ENCODE peak calls at places on chromosomes 3 and 15, in six cellular contexts. Y is HS-27A, S is GM23248, W is EH, U is mesothelial cell of epicardium, H is C1 segment of cervical spinal cord. C is an unnamed sample.

GRCh38 chr3:94115482-94115881 is 52.6 kb downstream of the NSUN3 start:
- DNase-seq in S (peak), W (peak), U (no peak), Y (peak), H (no peak), C (no peak)

GRCh38 chr15:99429681-99430081 is 136.1 kb upstream of the MEF2A start:
- DNase-seq in Y (no peak), H (no peak), W (no peak), U (no peak), S (no peak), C (no peak)

GRCh38 chr3:195045481-195045880 is 225.5 kb downstream of the XXYLT1 start:
- DNase-seq in W (no peak), S (no peak), Y (no peak), H (no peak), U (peak), C (no peak)

GRCh38 chr3:74000715-74001114 is 376.0 kb upstream of the PDZRN3 start:
- DNase-seq in Y (no peak), S (peak), H (no peak), W (peak), U (no peak), C (no peak)

GRCh38 chr3:9404680-9405079 is 7.3 kb downstream of the SETD5 start:
- DNase-seq in H (no peak), U (no peak), W (no peak), Y (no peak), S (no peak), C (no peak)

GRCh38 chr3:153051427-153052095 is 110.5 kb upstream of the RAP2B start:
- DNase-seq in W (peak), S (peak), U (no peak), Y (peak), H (no peak), C (peak)

GRCh38 chr15:85785887-85786777 is 8.6 kb downstream of the KLHL25 start:
- DNase-seq in S (peak), Y (no peak), W (peak), U (no peak), H (no peak), C (no peak)

GRCh38 chr3:106120334-106120733 is 251.5 kb upstream of the CBLB start:
- DNase-seq in U (no peak), S (peak), W (peak), Y (no peak), H (no peak), C (no peak)

GRCh38 chr3:146189519-146190173 is 28.7 kb upstream of the PLOD2 start:
- DNase-seq in H (no peak), W (peak), S (peak), Y (no peak), U (no peak), C (no peak)

GRCh38 chr3:173396191-173397041 is 1.1 kb upstream of the NLGN1 start:
- DNase-seq in U (no peak), W (peak), S (peak), H (no peak), Y (no peak), C (no peak)

GRCh38 chr3:138186803-138187295 is 252 bp upstream of the ARMC8 start:
- DNase-seq in S (peak), Y (peak), U (peak), H (no peak), W (peak), C (no peak)

GRCh38 chr3:171901615-171902312 is 58.6 kb downstream of the TMEM212 start:
- DNase-seq in H (no peak), W (peak), U (no peak), Y (no peak), S (no peak), C (no peak)

GRCh38 chr3:194072097-194072428 is 63.9 kb upstream of the HES1 start:
- DNase-seq in U (no peak), W (peak), H (no peak), Y (no peak), S (no peak), C (no peak)

GRCh38 chr15:41978534-41978933 is 6.2 kb upstream of the EHD4 start:
- DNase-seq in S (no peak), H (no peak), U (no peak), Y (no peak), W (no peak), C (no peak)

GRCh38 chr3:58292866-58293265 is 13.2 kb upstream of the RPP14 start:
- DNase-seq in W (no peak), Y (no peak), S (no peak), H (no peak), U (no peak), C (no peak)

GRCh38 chr3:145953316-145953715 is 207.7 kb downstream of the PLOD2 start:
- DNase-seq in S (peak), U (no peak), H (no peak), Y (no peak), W (peak), C (no peak)

GRCh38 chr15:59292393-59292792 is 80.3 kb downstream of the MYO1E start:
- DNase-seq in H (peak), W (no peak), Y (no peak), U (no peak), S (no peak), C (no peak)

GRCh38 chr3:138043266-138044029 is 33.5 kb downstream of the CLDN18 start:
- DNase-seq in H (no peak), Y (peak), U (no peak), W (peak), S (peak), C (no peak)

GRCh38 chr3:161148832-161149475 is 43.8 kb upstream of the B3GALNT1 start:
- DNase-seq in H (no peak), S (no peak), W (peak), U (no peak), Y (no peak), C (no peak)

GRCh38 chr3:156978471-156978961 is 152.4 kb downstream of the LEKR1 start:
- DNase-seq in Y (no peak), H (no peak), W (peak), U (no peak), S (peak), C (no peak)

GRCh38 chr15:89090791-89091666 is 2.8 kb downstream of the ABHD2 start:
- DNase-seq in S (peak), W (peak), Y (peak), H (peak), U (no peak), C (peak)

GRCh38 chr3:186933801-186934200 is 3.5 kb downstream of the ST6GAL1 start:
- DNase-seq in Y (no peak), W (no peak), H (no peak), S (no peak), U (no peak), C (no peak)

GRCh38 chr15:41980654-41981323 is 8.4 kb upstream of the EHD4 start:
- DNase-seq in Y (no peak), S (no peak), U (no peak), W (no peak), H (no peak), C (no peak)

GRCh38 chr3:145490088-145491055 is 670.6 kb downstream of the PLOD2 start:
- DNase-seq in H (no peak), W (no peak), S (no peak), Y (no peak), U (no peak), C (no peak)

GRCh38 chr3:155149494-155149893 is 69.4 kb downstream of the MME start:
- DNase-seq in H (no peak), Y (no peak), S (no peak), W (no peak), U (no peak), C (no peak)

GRCh38 chr3:73786346-73786807 is 161.6 kb upstream of the PDZRN3 start:
- DNase-seq in H (peak), Y (peak), U (no peak), S (peak), W (peak), C (peak)

GRCh38 chr3:42025388-42026138 is 63.7 kb upstream of the ULK4 start:
- DNase-seq in S (peak), U (peak), W (peak), Y (peak), H (peak), C (peak)

GRCh38 chr3:196992461-196993065 is 23.9 kb upstream of the PIGZ start:
- DNase-seq in Y (no peak), H (no peak), S (no peak), W (no peak), U (no peak), C (no peak)

GRCh38 chr3:109643590-109643989 is 306.2 kb upstream of the DPPA4 start:
- DNase-seq in W (peak), U (no peak), H (no peak), S (peak), Y (peak), C (peak)

GRCh38 chr3:64244011-64244942 is 19.0 kb upstream of the PRICKLE2 start:
- DNase-seq in W (peak), U (no peak), Y (no peak), H (no peak), S (peak), C (no peak)

GRCh38 chr3:194279106-194279505 is 72.0 kb downstream of the CPN2 start:
- DNase-seq in W (no peak), S (no peak), U (no peak), H (no peak), Y (no peak), C (no peak)

GRCh38 chr15:70323111-70323851 is 225.6 kb upstream of the TLE3 start:
- DNase-seq in U (peak), Y (no peak), W (peak), H (no peak), S (peak), C (no peak)

GRCh38 chr3:152284906-152285305 is 16.2 kb downstream of the MBNL1 start:
- DNase-seq in Y (no peak), W (no peak), S (no peak), U (no peak), H (no peak), C (no peak)

GRCh38 chr3:58536501-58537411 is at the start of gene ACOX2:
- DNase-seq in U (no peak), Y (no peak), W (peak), H (no peak), S (peak), C (no peak)